ENCODE peak calls at places on chromosomes 4 and X, in seven cellular contexts. One of them, this sample, is unnamed.

GRCh38 chr4:2041234-2042130 is 17.6 kb upstream of the NAT8L start:
- DNase-seq in tibial nerve: peak
- DNase-seq in AG04449: no peak
- DNase-seq in right cardiac atrium: peak
- DNase-seq in effector memory CD4-positive, alpha-beta T cell: peak
- DNase-seq in AG09309: peak
- DNase-seq in body of pancreas: peak
- DNase-seq in this sample: peak

GRCh38 chrX:155953055-155953454 is 44.4 kb upstream of the IL9R start:
- DNase-seq in tibial nerve: no peak
- DNase-seq in AG04449: no peak
- DNase-seq in right cardiac atrium: no peak
- DNase-seq in effector memory CD4-positive, alpha-beta T cell: no peak
- DNase-seq in AG09309: no peak
- DNase-seq in body of pancreas: no peak
- DNase-seq in this sample: no peak

GRCh38 chrX:13197961-13198761 is 121.7 kb downstream of the ATXN3L start:
- DNase-seq in tibial nerve: no peak
- DNase-seq in AG04449: no peak
- DNase-seq in right cardiac atrium: no peak
- DNase-seq in effector memory CD4-positive, alpha-beta T cell: no peak
- DNase-seq in AG09309: no peak
- DNase-seq in body of pancreas: peak
- DNase-seq in this sample: no peak

GRCh38 chr4:174377613-174378012 is 93.9 kb downstream of the CEP44 start:
- DNase-seq in tibial nerve: no peak
- DNase-seq in AG04449: no peak
- DNase-seq in right cardiac atrium: no peak
- DNase-seq in effector memory CD4-positive, alpha-beta T cell: no peak
- DNase-seq in AG09309: peak
- DNase-seq in body of pancreas: no peak
- DNase-seq in this sample: no peak

GRCh38 chrX:12901486-12901885 is 4.9 kb upstream of the TLR8 start:
- DNase-seq in tibial nerve: peak
- DNase-seq in AG04449: no peak
- DNase-seq in right cardiac atrium: peak
- DNase-seq in effector memory CD4-positive, alpha-beta T cell: peak
- DNase-seq in AG09309: no peak
- DNase-seq in body of pancreas: peak
- DNase-seq in this sample: peak

GRCh38 chr4:26719954-26720552 is 136.2 kb downstream of the TBC1D19 start:
- DNase-seq in tibial nerve: no peak
- DNase-seq in AG04449: no peak
- DNase-seq in right cardiac atrium: no peak
- DNase-seq in effector memory CD4-positive, alpha-beta T cell: no peak
- DNase-seq in AG09309: no peak
- DNase-seq in body of pancreas: no peak
- DNase-seq in this sample: no peak

GRCh38 chr4:85732124-85732523 is 257.2 kb downstream of the ARHGAP24 start:
- DNase-seq in tibial nerve: no peak
- DNase-seq in AG04449: no peak
- DNase-seq in right cardiac atrium: no peak
- DNase-seq in effector memory CD4-positive, alpha-beta T cell: no peak
- DNase-seq in AG09309: no peak
- DNase-seq in body of pancreas: no peak
- DNase-seq in this sample: no peak

GRCh38 chrX:97446298-97446882 is 562.7 kb downstream of the RPA4 start:
- DNase-seq in tibial nerve: no peak
- DNase-seq in AG04449: no peak
- DNase-seq in right cardiac atrium: no peak
- DNase-seq in effector memory CD4-positive, alpha-beta T cell: no peak
- DNase-seq in AG09309: no peak
- DNase-seq in body of pancreas: no peak
- DNase-seq in this sample: no peak

GRCh38 chrX:37476571-37477188 is 94.8 kb upstream of the LANCL3 start:
- DNase-seq in tibial nerve: no peak
- DNase-seq in AG04449: no peak
- DNase-seq in right cardiac atrium: no peak
- DNase-seq in effector memory CD4-positive, alpha-beta T cell: no peak
- DNase-seq in AG09309: no peak
- DNase-seq in body of pancreas: no peak
- DNase-seq in this sample: no peak

GRCh38 chr4:169311643-169312365 is 41.0 kb upstream of the SH3RF1 start:
- DNase-seq in tibial nerve: peak
- DNase-seq in AG04449: no peak
- DNase-seq in right cardiac atrium: no peak
- DNase-seq in effector memory CD4-positive, alpha-beta T cell: no peak
- DNase-seq in AG09309: no peak
- DNase-seq in body of pancreas: peak
- DNase-seq in this sample: no peak

GRCh38 chr4:76305033-76305687 is 1.4 kb upstream of the STBD1 start:
- DNase-seq in tibial nerve: no peak
- DNase-seq in AG04449: no peak
- DNase-seq in right cardiac atrium: no peak
- DNase-seq in effector memory CD4-positive, alpha-beta T cell: no peak
- DNase-seq in AG09309: no peak
- DNase-seq in body of pancreas: no peak
- DNase-seq in this sample: no peak

GRCh38 chrX:19344207-19344534 is 444 bp downstream of the PDHA1 start:
- DNase-seq in tibial nerve: no peak
- DNase-seq in AG04449: no peak
- DNase-seq in right cardiac atrium: no peak
- DNase-seq in effector memory CD4-positive, alpha-beta T cell: no peak
- DNase-seq in AG09309: no peak
- DNase-seq in body of pancreas: no peak
- DNase-seq in this sample: no peak

GRCh38 chr4:76674995-76675394 is 222.9 kb downstream of the SOWAHB start:
- DNase-seq in tibial nerve: no peak
- DNase-seq in AG04449: no peak
- DNase-seq in right cardiac atrium: no peak
- DNase-seq in effector memory CD4-positive, alpha-beta T cell: no peak
- DNase-seq in AG09309: no peak
- DNase-seq in body of pancreas: no peak
- DNase-seq in this sample: no peak

GRCh38 chrX:68895339-68896250 is 66.8 kb downstream of the EFNB1 start:
- DNase-seq in tibial nerve: peak
- DNase-seq in AG04449: no peak
- DNase-seq in right cardiac atrium: peak
- DNase-seq in effector memory CD4-positive, alpha-beta T cell: no peak
- DNase-seq in AG09309: no peak
- DNase-seq in body of pancreas: peak
- DNase-seq in this sample: peak

GRCh38 chr4:169115897-169116254 is 105.8 kb upstream of the CBR4 start:
- DNase-seq in tibial nerve: no peak
- DNase-seq in AG04449: peak
- DNase-seq in right cardiac atrium: no peak
- DNase-seq in effector memory CD4-positive, alpha-beta T cell: no peak
- DNase-seq in AG09309: peak
- DNase-seq in body of pancreas: peak
- DNase-seq in this sample: peak

GRCh38 chr4:113738251-113738650 is 23.3 kb downstream of the CAMK2D start:
- DNase-seq in tibial nerve: no peak
- DNase-seq in AG04449: peak
- DNase-seq in right cardiac atrium: no peak
- DNase-seq in effector memory CD4-positive, alpha-beta T cell: no peak
- DNase-seq in AG09309: no peak
- DNase-seq in body of pancreas: no peak
- DNase-seq in this sample: no peak

GRCh38 chr4:29423836-29424721 is 1296.1 kb upstream of the PCDH7 start:
- DNase-seq in tibial nerve: no peak
- DNase-seq in AG04449: peak
- DNase-seq in right cardiac atrium: no peak
- DNase-seq in effector memory CD4-positive, alpha-beta T cell: no peak
- DNase-seq in AG09309: peak
- DNase-seq in body of pancreas: no peak
- DNase-seq in this sample: peak

GRCh38 chrX:72107320-72107719 is 24.4 kb downstream of the RTL5 start:
- DNase-seq in tibial nerve: no peak
- DNase-seq in AG04449: no peak
- DNase-seq in right cardiac atrium: no peak
- DNase-seq in effector memory CD4-positive, alpha-beta T cell: no peak
- DNase-seq in AG09309: no peak
- DNase-seq in body of pancreas: no peak
- DNase-seq in this sample: peak

GRCh38 chr4:8201341-8201781 is 2.3 kb downstream of the SH3TC1 start:
- DNase-seq in tibial nerve: no peak
- DNase-seq in AG04449: no peak
- DNase-seq in right cardiac atrium: no peak
- DNase-seq in effector memory CD4-positive, alpha-beta T cell: peak
- DNase-seq in AG09309: no peak
- DNase-seq in body of pancreas: no peak
- DNase-seq in this sample: no peak

GRCh38 chr4:116055857-116056827 is 942.7 kb upstream of the NDST4 start:
- DNase-seq in tibial nerve: no peak
- DNase-seq in AG04449: no peak
- DNase-seq in right cardiac atrium: no peak
- DNase-seq in effector memory CD4-positive, alpha-beta T cell: no peak
- DNase-seq in AG09309: no peak
- DNase-seq in body of pancreas: no peak
- DNase-seq in this sample: no peak

GRCh38 chrX:151019837-151020236 is 36.7 kb downstream of the HMGB3 start:
- DNase-seq in tibial nerve: no peak
- DNase-seq in AG04449: peak
- DNase-seq in right cardiac atrium: no peak
- DNase-seq in effector memory CD4-positive, alpha-beta T cell: no peak
- DNase-seq in AG09309: peak
- DNase-seq in body of pancreas: no peak
- DNase-seq in this sample: peak

GRCh38 chr4:74932832-74933561 is at the start of gene PARM1:
- DNase-seq in tibial nerve: peak
- DNase-seq in AG04449: no peak
- DNase-seq in right cardiac atrium: peak
- DNase-seq in effector memory CD4-positive, alpha-beta T cell: no peak
- DNase-seq in AG09309: no peak
- DNase-seq in body of pancreas: peak
- DNase-seq in this sample: peak

GRCh38 chr4:66887061-66887460 is 658.2 kb downstream of the CENPC start:
- DNase-seq in tibial nerve: no peak
- DNase-seq in AG04449: no peak
- DNase-seq in right cardiac atrium: no peak
- DNase-seq in effector memory CD4-positive, alpha-beta T cell: no peak
- DNase-seq in AG09309: no peak
- DNase-seq in body of pancreas: no peak
- DNase-seq in this sample: no peak

GRCh38 chr4:30725562-30725961 is 5.4 kb downstream of the PCDH7 start:
- DNase-seq in tibial nerve: no peak
- DNase-seq in AG04449: no peak
- DNase-seq in right cardiac atrium: no peak
- DNase-seq in effector memory CD4-positive, alpha-beta T cell: no peak
- DNase-seq in AG09309: no peak
- DNase-seq in body of pancreas: no peak
- DNase-seq in this sample: no peak
- H3K4me3 ChIP-seq in tibial nerve: no peak
- H3K4me3 ChIP-seq in AG04449: no peak
- H3K4me3 ChIP-seq in right cardiac atrium: no peak
- H3K4me3 ChIP-seq in effector memory CD4-positive, alpha-beta T cell: no peak
- H3K4me3 ChIP-seq in AG09309: peak
- H3K4me3 ChIP-seq in body of pancreas: no peak
- H3K4me3 ChIP-seq in this sample: no peak

GRCh38 chr4:102823897-102824296 is 3.5 kb downstream of the UBE2D3 start:
- DNase-seq in tibial nerve: no peak
- DNase-seq in AG04449: no peak
- DNase-seq in right cardiac atrium: no peak
- DNase-seq in effector memory CD4-positive, alpha-beta T cell: no peak
- DNase-seq in AG09309: no peak
- DNase-seq in body of pancreas: no peak
- DNase-seq in this sample: no peak
- H3K4me3 ChIP-seq in tibial nerve: peak
- H3K4me3 ChIP-seq in AG04449: peak
- H3K4me3 ChIP-seq in right cardiac atrium: peak
- H3K4me3 ChIP-seq in effector memory CD4-positive, alpha-beta T cell: peak
- H3K4me3 ChIP-seq in AG09309: peak
- H3K4me3 ChIP-seq in body of pancreas: no peak
- H3K4me3 ChIP-seq in this sample: peak

DNA sequence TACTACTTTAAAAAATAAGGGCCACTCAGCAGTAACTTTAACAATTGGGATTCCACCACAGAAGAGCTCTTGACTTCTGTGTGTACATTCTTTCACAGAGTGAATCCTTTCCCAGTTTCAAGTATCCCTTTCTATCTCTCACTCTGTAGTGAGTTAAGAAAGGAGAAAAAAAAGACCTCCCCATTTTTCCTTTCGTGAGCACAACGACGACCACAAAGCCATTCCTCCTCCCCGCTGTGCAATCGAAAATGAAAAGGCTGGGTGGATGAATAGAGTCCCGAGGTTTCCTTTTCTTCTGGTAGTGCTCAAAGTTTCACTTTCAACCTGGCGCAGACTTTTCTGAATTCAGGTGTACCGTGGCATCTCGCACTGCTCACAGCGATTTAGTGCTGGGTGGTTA is 58.0 kb downstream of the TAB3 start:
- DNase-seq in tibial nerve: no peak
- DNase-seq in AG04449: no peak
- DNase-seq in right cardiac atrium: no peak
- DNase-seq in effector memory CD4-positive, alpha-beta T cell: no peak
- DNase-seq in AG09309: no peak
- DNase-seq in body of pancreas: no peak
- DNase-seq in this sample: no peak
- H3K4me3 ChIP-seq in tibial nerve: no peak
- H3K4me3 ChIP-seq in AG04449: no peak
- H3K4me3 ChIP-seq in right cardiac atrium: no peak
- H3K4me3 ChIP-seq in effector memory CD4-positive, alpha-beta T cell: peak
- H3K4me3 ChIP-seq in AG09309: no peak
- H3K4me3 ChIP-seq in body of pancreas: no peak
- H3K4me3 ChIP-seq in this sample: no peak

DNA sequence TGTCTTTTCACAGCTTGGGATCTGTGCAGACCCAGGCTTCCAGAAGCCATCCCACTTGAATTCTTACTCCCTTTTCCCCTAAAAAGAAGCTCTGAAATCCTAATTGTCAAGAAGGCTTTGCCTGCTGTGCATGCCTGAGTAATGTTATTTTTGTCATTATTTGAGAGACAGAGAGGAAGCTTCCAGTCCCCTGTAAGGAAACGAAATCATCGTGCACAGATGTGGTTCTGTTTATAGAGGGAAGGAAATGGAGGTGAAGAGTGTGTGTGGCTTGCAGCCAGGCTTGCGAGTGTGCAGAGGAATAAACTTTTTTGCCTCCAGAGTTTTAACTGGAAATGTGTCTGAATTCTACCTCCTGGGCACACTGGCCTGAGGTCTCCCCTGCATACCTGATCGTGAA is 70.2 kb downstream of the TBL1X start:
- DNase-seq in tibial nerve: no peak
- DNase-seq in AG04449: no peak
- DNase-seq in right cardiac atrium: no peak
- DNase-seq in effector memory CD4-positive, alpha-beta T cell: no peak
- DNase-seq in AG09309: no peak
- DNase-seq in body of pancreas: no peak
- DNase-seq in this sample: no peak
- H3K4me3 ChIP-seq in tibial nerve: no peak
- H3K4me3 ChIP-seq in AG04449: no peak
- H3K4me3 ChIP-seq in right cardiac atrium: no peak
- H3K4me3 ChIP-seq in effector memory CD4-positive, alpha-beta T cell: no peak
- H3K4me3 ChIP-seq in AG09309: no peak
- H3K4me3 ChIP-seq in body of pancreas: no peak
- H3K4me3 ChIP-seq in this sample: no peak

GRCh38 chr4:139154134-139154421 is 22.9 kb downstream of the ELF2 start:
- DNase-seq in tibial nerve: no peak
- DNase-seq in AG04449: no peak
- DNase-seq in right cardiac atrium: no peak
- DNase-seq in effector memory CD4-positive, alpha-beta T cell: no peak
- DNase-seq in AG09309: no peak
- DNase-seq in body of pancreas: no peak
- DNase-seq in this sample: no peak
- H3K4me3 ChIP-seq in tibial nerve: no peak
- H3K4me3 ChIP-seq in AG04449: no peak
- H3K4me3 ChIP-seq in right cardiac atrium: no peak
- H3K4me3 ChIP-seq in effector memory CD4-positive, alpha-beta T cell: no peak
- H3K4me3 ChIP-seq in AG09309: no peak
- H3K4me3 ChIP-seq in body of pancreas: no peak
- H3K4me3 ChIP-seq in this sample: no peak